ENCODE peak calls at places on chromosomes 3 and 15, in eight cellular contexts. One of them, this sample, is unnamed.

GRCh38 chr15:39079296-39079834 is 501.5 kb upstream of the THBS1 start:
- DNase-seq in astrocyte of the spinal cord: peak; percentile 67
- DNase-seq in CD8-positive, alpha-beta memory T cell: no peak
- DNase-seq in fibroblast of mammary gland: peak; percentile 90
- DNase-seq in CD8-positive, alpha-beta T cell: no peak
- DNase-seq in bronchial epithelial cell: peak; percentile 95
- DNase-seq in sigmoid colon: no peak
- DNase-seq in A673: no peak
- DNase-seq in this sample: peak; percentile 45

GRCh38 chr15:93562752-93563151 is 473.7 kb upstream of the RGMA start:
- DNase-seq in astrocyte of the spinal cord: no peak
- DNase-seq in A673: no peak
- DNase-seq in fibroblast of mammary gland: no peak
- DNase-seq in CD8-positive, alpha-beta T cell: no peak
- DNase-seq in bronchial epithelial cell: peak; percentile 30
- DNase-seq in CD8-positive, alpha-beta memory T cell: no peak
- DNase-seq in sigmoid colon: peak; percentile 67
- DNase-seq in this sample: no peak

GRCh38 chr3:120160050-120160449 is 65.8 kb upstream of the GSK3B start:
- DNase-seq in fibroblast of mammary gland: peak; percentile 99
- DNase-seq in bronchial epithelial cell: peak; percentile 99
- DNase-seq in A673: no peak
- DNase-seq in astrocyte of the spinal cord: peak; percentile 96
- DNase-seq in CD8-positive, alpha-beta T cell: no peak
- DNase-seq in CD8-positive, alpha-beta memory T cell: no peak
- DNase-seq in sigmoid colon: peak; percentile 87
- DNase-seq in this sample: no peak

GRCh38 chr3:132432639-132433038 is 15.3 kb downstream of the DNAJC13 start:
- DNase-seq in bronchial epithelial cell: peak; percentile 86
- DNase-seq in CD8-positive, alpha-beta memory T cell: no peak
- DNase-seq in CD8-positive, alpha-beta T cell: no peak
- DNase-seq in sigmoid colon: no peak
- DNase-seq in A673: peak; percentile 64
- DNase-seq in astrocyte of the spinal cord: peak; percentile 78
- DNase-seq in fibroblast of mammary gland: peak; percentile 90
- DNase-seq in this sample: no peak

GRCh38 chr3:105938101-105938500 is 69.3 kb upstream of the CBLB start:
- DNase-seq in bronchial epithelial cell: no peak
- DNase-seq in fibroblast of mammary gland: peak; percentile 55
- DNase-seq in A673: peak; percentile 41
- DNase-seq in CD8-positive, alpha-beta memory T cell: no peak
- DNase-seq in CD8-positive, alpha-beta T cell: no peak
- DNase-seq in astrocyte of the spinal cord: peak; percentile 48
- DNase-seq in sigmoid colon: no peak
- DNase-seq in this sample: no peak

GRCh38 chr3:16177962-16178627 is 3.6 kb downstream of the GALNT15 start:
- DNase-seq in astrocyte of the spinal cord: peak; percentile 88
- DNase-seq in bronchial epithelial cell: peak; percentile 61
- DNase-seq in A673: peak; percentile 78
- DNase-seq in fibroblast of mammary gland: peak; percentile 92
- DNase-seq in CD8-positive, alpha-beta memory T cell: peak; percentile 28
- DNase-seq in CD8-positive, alpha-beta T cell: peak; percentile 12
- DNase-seq in sigmoid colon: peak; percentile 91
- DNase-seq in this sample: peak; percentile 59

GRCh38 chr15:89129123-89129815 is 41.0 kb downstream of the ABHD2 start:
- DNase-seq in fibroblast of mammary gland: peak; percentile 40
- DNase-seq in CD8-positive, alpha-beta T cell: peak; percentile 14
- DNase-seq in CD8-positive, alpha-beta memory T cell: peak; percentile 34
- DNase-seq in bronchial epithelial cell: peak; percentile 30
- DNase-seq in A673: peak; percentile 43
- DNase-seq in astrocyte of the spinal cord: no peak
- DNase-seq in sigmoid colon: no peak
- DNase-seq in this sample: peak; percentile 33

GRCh38 chr3:43017038-43017437 is 37.9 kb downstream of the GASK1A start:
- DNase-seq in fibroblast of mammary gland: no peak
- DNase-seq in astrocyte of the spinal cord: no peak
- DNase-seq in sigmoid colon: no peak
- DNase-seq in CD8-positive, alpha-beta memory T cell: no peak
- DNase-seq in A673: no peak
- DNase-seq in CD8-positive, alpha-beta T cell: no peak
- DNase-seq in bronchial epithelial cell: no peak
- DNase-seq in this sample: no peak

GRCh38 chr3:68941055-68941454 is 8.7 kb upstream of the TAFA4 start:
- DNase-seq in CD8-positive, alpha-beta T cell: no peak
- DNase-seq in CD8-positive, alpha-beta memory T cell: no peak
- DNase-seq in A673: no peak
- DNase-seq in sigmoid colon: no peak
- DNase-seq in astrocyte of the spinal cord: no peak
- DNase-seq in bronchial epithelial cell: no peak
- DNase-seq in fibroblast of mammary gland: no peak
- DNase-seq in this sample: no peak

GRCh38 chr15:46644493-46645481 is 1010.0 kb downstream of the SQOR start:
- DNase-seq in sigmoid colon: no peak
- DNase-seq in A673: no peak
- DNase-seq in bronchial epithelial cell: no peak
- DNase-seq in CD8-positive, alpha-beta memory T cell: no peak
- DNase-seq in CD8-positive, alpha-beta T cell: no peak
- DNase-seq in astrocyte of the spinal cord: no peak
- DNase-seq in fibroblast of mammary gland: no peak
- DNase-seq in this sample: no peak

GRCh38 chr3:142962175-142962519 is 1.3 kb downstream of the PAQR9 start:
- DNase-seq in astrocyte of the spinal cord: no peak
- DNase-seq in fibroblast of mammary gland: no peak
- DNase-seq in CD8-positive, alpha-beta T cell: no peak
- DNase-seq in bronchial epithelial cell: no peak
- DNase-seq in A673: no peak
- DNase-seq in CD8-positive, alpha-beta memory T cell: no peak
- DNase-seq in sigmoid colon: no peak
- DNase-seq in this sample: no peak
- H3K4me3 ChIP-seq in astrocyte of the spinal cord: no peak overlapping the region
- H3K4me3 ChIP-seq in fibroblast of mammary gland: no peak overlapping the region
- H3K4me3 ChIP-seq in CD8-positive, alpha-beta T cell: no peak overlapping the region
- H3K4me3 ChIP-seq in bronchial epithelial cell: no peak overlapping the region
- H3K4me3 ChIP-seq in A673: no peak overlapping the region
- H3K4me3 ChIP-seq in CD8-positive, alpha-beta memory T cell: no peak overlapping the region
- H3K4me3 ChIP-seq in sigmoid colon: no peak overlapping the region
- H3K4me3 ChIP-seq in this sample: no peak overlapping the region

GRCh38 chr3:109337393-109337792 is at the start of gene DPPA4:
- DNase-seq in astrocyte of the spinal cord: no peak
- DNase-seq in bronchial epithelial cell: no peak
- DNase-seq in A673: no peak
- DNase-seq in CD8-positive, alpha-beta T cell: no peak
- DNase-seq in CD8-positive, alpha-beta memory T cell: no peak
- DNase-seq in sigmoid colon: no peak
- DNase-seq in fibroblast of mammary gland: no peak
- DNase-seq in this sample: no peak
- H3K4me3 ChIP-seq in astrocyte of the spinal cord: peak within 1 kb of the TSS; percentile 50
- H3K4me3 ChIP-seq in bronchial epithelial cell: no peak within 1 kb of the TSS
- H3K4me3 ChIP-seq in A673: no peak within 1 kb of the TSS
- H3K4me3 ChIP-seq in CD8-positive, alpha-beta T cell: peak within 1 kb of the TSS; percentile 31
- H3K4me3 ChIP-seq in CD8-positive, alpha-beta memory T cell: peak within 1 kb of the TSS; percentile 28
- H3K4me3 ChIP-seq in sigmoid colon: peak within 1 kb of the TSS; percentile 34
- H3K4me3 ChIP-seq in fibroblast of mammary gland: peak within 1 kb of the TSS; percentile 15
- H3K4me3 ChIP-seq in this sample: no peak within 1 kb of the TSS

GRCh38 chr3:44628716-44629115 is 3.9 kb downstream of the ZNF197 start:
- DNase-seq in A673: no peak
- DNase-seq in fibroblast of mammary gland: no peak
- DNase-seq in astrocyte of the spinal cord: no peak
- DNase-seq in sigmoid colon: no peak
- DNase-seq in CD8-positive, alpha-beta T cell: no peak
- DNase-seq in CD8-positive, alpha-beta memory T cell: no peak
- DNase-seq in bronchial epithelial cell: no peak
- DNase-seq in this sample: no peak

DNA sequence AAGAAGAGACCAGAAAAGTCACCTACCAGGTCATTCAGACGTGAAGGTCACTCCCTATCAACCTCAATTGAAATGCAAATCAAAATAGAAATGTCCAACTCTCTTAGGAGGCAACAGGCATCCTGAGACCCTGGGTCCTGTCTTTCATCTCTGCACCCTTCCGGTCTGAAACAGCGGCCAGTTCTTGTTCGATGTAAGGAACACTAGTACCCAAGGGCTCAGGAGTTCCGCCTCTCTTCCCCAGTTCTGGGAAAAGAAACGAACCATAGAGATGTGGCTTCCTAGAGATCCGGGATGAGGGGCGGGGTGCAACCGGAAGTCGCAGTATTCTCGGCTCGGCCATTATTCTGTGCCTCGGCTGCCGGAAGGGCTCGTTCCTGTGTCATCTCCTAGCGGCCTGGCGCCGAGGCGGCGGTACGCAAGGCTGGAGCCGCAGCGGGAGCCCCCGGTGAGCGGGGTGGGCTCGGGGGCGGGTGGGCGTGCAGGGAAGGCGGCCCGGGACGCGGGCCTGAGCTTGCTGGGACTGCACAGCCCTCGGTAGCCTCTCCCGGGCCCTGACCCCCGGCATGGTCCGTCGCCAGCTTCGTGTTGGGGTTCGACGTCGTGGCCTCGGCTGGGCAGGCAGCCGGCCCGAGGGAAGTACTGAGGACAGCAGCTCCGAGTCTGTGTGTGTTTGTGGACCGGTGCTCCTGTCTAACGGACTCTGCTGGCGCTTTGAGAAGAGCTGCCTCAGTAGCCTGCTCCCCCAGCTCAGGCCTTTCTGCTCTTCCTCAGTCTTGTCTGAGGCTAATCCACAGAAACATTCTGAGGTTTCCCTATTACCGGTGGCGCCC is at the start of gene ZNF197:
- DNase-seq in A673: peak; percentile 90
- DNase-seq in bronchial epithelial cell: peak; percentile 73
- DNase-seq in sigmoid colon: peak; percentile 93
- DNase-seq in CD8-positive, alpha-beta T cell: no peak
- DNase-seq in fibroblast of mammary gland: peak; percentile 89
- DNase-seq in astrocyte of the spinal cord: peak; percentile 89
- DNase-seq in CD8-positive, alpha-beta memory T cell: peak; percentile 31
- DNase-seq in this sample: peak; percentile 94
- H3K4me3 ChIP-seq in A673: peak within 1 kb of the TSS; percentile 71
- H3K4me3 ChIP-seq in bronchial epithelial cell: peak within 1 kb of the TSS; percentile 87
- H3K4me3 ChIP-seq in sigmoid colon: peak within 1 kb of the TSS; percentile 83
- H3K4me3 ChIP-seq in CD8-positive, alpha-beta T cell: peak within 1 kb of the TSS; percentile 70
- H3K4me3 ChIP-seq in fibroblast of mammary gland: peak within 1 kb of the TSS; percentile 70
- H3K4me3 ChIP-seq in astrocyte of the spinal cord: peak within 1 kb of the TSS; percentile 74
- H3K4me3 ChIP-seq in CD8-positive, alpha-beta memory T cell: peak within 1 kb of the TSS; percentile 74
- H3K4me3 ChIP-seq in this sample: peak within 1 kb of the TSS; percentile 70

DNA sequence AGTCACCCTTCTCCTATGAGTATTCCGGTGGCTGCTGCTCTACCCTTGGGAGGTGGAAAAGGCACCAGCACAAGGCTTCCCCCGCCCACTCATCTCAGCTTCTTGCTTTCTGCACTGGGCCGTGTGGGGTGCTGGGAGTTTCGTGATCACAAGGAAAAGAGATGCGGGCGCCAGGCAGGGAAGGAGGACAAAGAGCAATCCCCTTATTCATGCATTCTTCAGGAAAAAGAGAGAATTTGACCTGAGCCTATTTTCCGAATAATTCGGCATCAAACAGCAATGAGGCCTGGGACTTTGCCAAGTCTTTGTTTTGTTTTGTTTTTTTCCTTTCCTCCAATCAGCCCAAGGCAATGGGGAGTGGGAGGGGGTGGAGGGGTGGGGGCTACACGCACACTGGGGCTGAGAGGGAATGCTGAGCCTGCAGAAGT is 102.1 kb upstream of the LPP start:
- DNase-seq in bronchial epithelial cell: no peak
- DNase-seq in CD8-positive, alpha-beta T cell: no peak
- DNase-seq in sigmoid colon: peak; percentile 91
- DNase-seq in fibroblast of mammary gland: peak; percentile 83
- DNase-seq in CD8-positive, alpha-beta memory T cell: no peak
- DNase-seq in A673: no peak
- DNase-seq in astrocyte of the spinal cord: no peak
- DNase-seq in this sample: no peak
- H3K4me3 ChIP-seq in bronchial epithelial cell: no peak overlapping the region
- H3K4me3 ChIP-seq in CD8-positive, alpha-beta T cell: no peak overlapping the region
- H3K4me3 ChIP-seq in sigmoid colon: peak overlapping the region; percentile 10
- H3K4me3 ChIP-seq in fibroblast of mammary gland: peak overlapping the region; percentile 7
- H3K4me3 ChIP-seq in CD8-positive, alpha-beta memory T cell: no peak overlapping the region
- H3K4me3 ChIP-seq in A673: no peak overlapping the region
- H3K4me3 ChIP-seq in astrocyte of the spinal cord: no peak overlapping the region
- H3K4me3 ChIP-seq in this sample: no peak overlapping the region

DNA sequence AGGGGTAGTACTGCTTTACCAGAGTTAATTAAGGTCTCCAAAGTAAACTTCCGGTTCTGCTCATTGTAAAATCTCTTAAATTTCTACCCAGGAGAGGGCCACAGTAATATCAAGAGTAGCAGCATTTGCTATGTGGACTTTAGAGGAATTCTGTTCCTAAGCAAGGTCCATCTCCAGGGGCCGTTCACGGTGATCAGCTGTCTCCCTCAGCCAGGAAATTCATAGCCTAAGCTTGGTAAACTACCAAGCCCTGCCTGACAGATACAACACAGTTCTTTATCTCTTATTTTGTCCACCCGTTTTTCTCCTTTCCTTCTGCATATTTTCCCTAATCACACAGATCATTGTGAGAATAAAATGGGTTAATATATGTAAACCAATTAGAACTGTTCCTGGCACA is 2.3 kb downstream of the DUT start:
- DNase-seq in sigmoid colon: no peak
- DNase-seq in A673: peak; percentile 28
- DNase-seq in bronchial epithelial cell: no peak
- DNase-seq in CD8-positive, alpha-beta T cell: no peak
- DNase-seq in astrocyte of the spinal cord: no peak
- DNase-seq in fibroblast of mammary gland: no peak
- DNase-seq in CD8-positive, alpha-beta memory T cell: no peak
- DNase-seq in this sample: no peak
- H3K4me3 ChIP-seq in sigmoid colon: no peak overlapping the region
- H3K4me3 ChIP-seq in A673: peak overlapping the region; percentile 84
- H3K4me3 ChIP-seq in bronchial epithelial cell: no peak overlapping the region
- H3K4me3 ChIP-seq in CD8-positive, alpha-beta T cell: no peak overlapping the region
- H3K4me3 ChIP-seq in astrocyte of the spinal cord: no peak overlapping the region
- H3K4me3 ChIP-seq in fibroblast of mammary gland: peak overlapping the region; percentile 85
- H3K4me3 ChIP-seq in CD8-positive, alpha-beta memory T cell: no peak overlapping the region
- H3K4me3 ChIP-seq in this sample: no peak overlapping the region

GRCh38 chr15:80250614-80251504 is 1.2 kb downstream of the CTXND1 start:
- DNase-seq in bronchial epithelial cell: no peak
- DNase-seq in fibroblast of mammary gland: no peak
- DNase-seq in sigmoid colon: peak; percentile 19
- DNase-seq in A673: no peak
- DNase-seq in astrocyte of the spinal cord: no peak
- DNase-seq in CD8-positive, alpha-beta T cell: no peak
- DNase-seq in CD8-positive, alpha-beta memory T cell: no peak
- DNase-seq in this sample: no peak
- H3K4me3 ChIP-seq in bronchial epithelial cell: no peak overlapping the region
- H3K4me3 ChIP-seq in fibroblast of mammary gland: no peak overlapping the region
- H3K4me3 ChIP-seq in sigmoid colon: peak overlapping the region; percentile 48
- H3K4me3 ChIP-seq in A673: no peak overlapping the region
- H3K4me3 ChIP-seq in astrocyte of the spinal cord: no peak overlapping the region
- H3K4me3 ChIP-seq in CD8-positive, alpha-beta T cell: no peak overlapping the region
- H3K4me3 ChIP-seq in CD8-positive, alpha-beta memory T cell: no peak overlapping the region
- H3K4me3 ChIP-seq in this sample: peak overlapping the region; percentile 42

GRCh38 chr3:39149059-39149455 is 4.3 kb downstream of the CSRNP1 start:
- DNase-seq in CD8-positive, alpha-beta memory T cell: no peak
- DNase-seq in sigmoid colon: no peak
- DNase-seq in A673: no peak
- DNase-seq in astrocyte of the spinal cord: no peak
- DNase-seq in CD8-positive, alpha-beta T cell: no peak
- DNase-seq in fibroblast of mammary gland: no peak
- DNase-seq in bronchial epithelial cell: no peak
- DNase-seq in this sample: no peak
- H3K4me3 ChIP-seq in CD8-positive, alpha-beta memory T cell: no peak overlapping the region
- H3K4me3 ChIP-seq in sigmoid colon: peak overlapping the region; percentile 100
- H3K4me3 ChIP-seq in A673: no peak overlapping the region
- H3K4me3 ChIP-seq in astrocyte of the spinal cord: no peak overlapping the region
- H3K4me3 ChIP-seq in CD8-positive, alpha-beta T cell: no peak overlapping the region
- H3K4me3 ChIP-seq in fibroblast of mammary gland: no peak overlapping the region
- H3K4me3 ChIP-seq in bronchial epithelial cell: no peak overlapping the region
- H3K4me3 ChIP-seq in this sample: no peak overlapping the region